ENCODE peak calls at places on chromosomes 2 and 18, in five cellular contexts. P is colonic mucosa, Q is AG04450, Y is RWPE2, G is mammary epithelial cell. K is an unnamed sample. For H3K27me3, the result is how much of the 10 kb centered on the place peaks cover.

GRCh38 chr18:70416496-70416895 is 127.7 kb downstream of the SOCS6 start:
- DNase-seq in P (no peak), Q (no peak), Y (no peak), G (no peak), K (no peak)

GRCh38 chr18:20971886-20972267 is 139.7 kb downstream of the ROCK1 start:
- DNase-seq in P (no peak), Q (no peak), Y (no peak), G (peak), K (no peak)

GRCh38 chr18:34959989-34960388 is 81.2 kb upstream of the MAPRE2 start:
- DNase-seq in P (no peak), Q (no peak), Y (no peak), G (no peak), K (no peak)

GRCh38 chr2:188607501-188607900 is 315.8 kb downstream of the GULP1 start:
- DNase-seq in P (no peak), Q (no peak), Y (no peak), G (no peak), K (no peak)

GRCh38 chr2:233031556-233032500 is 644 bp upstream of the NEU2 start:
- DNase-seq in P (no peak), Q (no peak), Y (no peak), G (no peak), K (no peak)

GRCh38 chr2:85669549-85669948 is 1.6 kb upstream of the SFTPB start:
- DNase-seq in P (no peak), Q (no peak), Y (no peak), G (no peak), K (no peak)

GRCh38 chr2:38465789-38466127 is 88.7 kb upstream of the ATL2 start:
- DNase-seq in P (peak), Q (no peak), Y (no peak), G (peak), K (peak)

GRCh38 chr2:74001781-74002514 is 17.2 kb downstream of the TET3 start:
- DNase-seq in P (no peak), Q (no peak), Y (peak), G (no peak), K (no peak)

GRCh38 chr2:241154915-241155314 is 4.6 kb downstream of the PPP1R7 start:
- DNase-seq in P (no peak), Q (no peak), Y (no peak), G (no peak), K (no peak)

GRCh38 chr18:56702946-56703345 is 51.8 kb downstream of the WDR7 start:
- DNase-seq in P (peak), Q (no peak), Y (no peak), G (peak), K (peak)

GRCh38 chr2:121253674-121254240 is 31.2 kb downstream of the TFCP2L1 start:
- DNase-seq in P (no peak), Q (no peak), Y (no peak), G (no peak), K (no peak)

GRCh38 chr2:79530443-79530842 is 17.6 kb downstream of the CTNNA2 start:
- DNase-seq in P (no peak), Q (no peak), Y (no peak), G (no peak), K (no peak)

GRCh38 chr2:157150747-157151146 is 106.8 kb upstream of the GALNT5 start:
- DNase-seq in P (no peak), Q (no peak), Y (no peak), G (no peak), K (no peak)

GRCh38 chr2:197992482-197993133 is 188.2 kb downstream of the PLCL1 start:
- DNase-seq in P (no peak), Q (no peak), Y (no peak), G (no peak), K (no peak)

GRCh38 chr2:60717691-60718090 is 38.4 kb upstream of the PAPOLG start:
- DNase-seq in P (no peak), Q (no peak), Y (no peak), G (peak), K (no peak)

GRCh38 chr2:3131636-3132326 is 245.8 kb downstream of the EIPR1 start:
- DNase-seq in P (no peak), Q (no peak), Y (no peak), G (no peak), K (no peak)

GRCh38 chr2:134408791-134409190 is 154.9 kb downstream of the MGAT5 start:
- DNase-seq in P (no peak), Q (no peak), Y (no peak), G (no peak), K (no peak)

GRCh38 chr2:131425191-131426021 is 50.5 kb upstream of the TUBA3D start:
- DNase-seq in P (no peak), Q (no peak), Y (no peak), G (no peak), K (no peak)

GRCh38 chr2:48377646-48378045 is 152.3 kb upstream of the STON1 start:
- DNase-seq in P (no peak), Q (no peak), Y (no peak), G (peak), K (no peak)

GRCh38 chr2:157194844-157195243 is 62.7 kb upstream of the GALNT5 start:
- DNase-seq in P (no peak), Q (no peak), Y (no peak), G (no peak), K (no peak)

GRCh38 chr2:186852508-186852907 is 3.5 kb upstream of the ZSWIM2 start:
- DNase-seq in P (no peak), Q (no peak), Y (no peak), G (no peak), K (no peak)

GRCh38 chr2:159381574-159381973 is 95.1 kb upstream of the WDSUB1 start:
- DNase-seq in P (peak), Q (no peak), Y (no peak), G (no peak), K (no peak)

GRCh38 chr2:47631306-47631705 is 151.6 kb upstream of the MSH6 start:
- DNase-seq in P (no peak), Q (no peak), Y (no peak), G (peak), K (no peak)

GRCh38 chr2:168920504-168921157 is 19.5 kb downstream of the G6PC2 start:
- DNase-seq in P (no peak), Q (peak), Y (no peak), G (no peak), K (no peak)

GRCh38 chr18:49178736-49179135 is 228.0 kb upstream of the SMAD7 start:
- DNase-seq in P (peak), Q (no peak), Y (no peak), G (no peak), K (no peak)

GRCh38 chr2:108786008-108786353 is 590 bp upstream of the CCDC138 start:
- DNase-seq in P (no peak), Q (no peak), Y (no peak), G (no peak), K (no peak)

GRCh38 chr18:47983946-47984345 is 53.5 kb upstream of the SMAD2 start:
- DNase-seq in P (no peak), Q (no peak), Y (no peak), G (no peak), K (no peak)

GRCh38 chr2:200469708-200470600 is 39.9 kb downstream of the KCTD18 start:
- DNase-seq in P (no peak), Q (no peak), Y (no peak), G (no peak), K (no peak)

GRCh38 chr2:191421950-191422349 is 176.7 kb downstream of the MYO1B start:
- DNase-seq in P (no peak), Q (no peak), Y (no peak), G (no peak), K (no peak)

GRCh38 chr2:160892204-160892603 is 268.0 kb upstream of the TANK start:
- DNase-seq in P (no peak), Q (no peak), Y (no peak), G (no peak), K (no peak)

GRCh38 chr2:42978887-42979415 is 186.6 kb upstream of the HAAO start:
- DNase-seq in P (no peak), Q (no peak), Y (peak), G (no peak), K (no peak)
- H3K27ac ChIP-seq in P (peak), Q (no peak), Y (no peak), G (no peak), K (no peak)

DNA sequence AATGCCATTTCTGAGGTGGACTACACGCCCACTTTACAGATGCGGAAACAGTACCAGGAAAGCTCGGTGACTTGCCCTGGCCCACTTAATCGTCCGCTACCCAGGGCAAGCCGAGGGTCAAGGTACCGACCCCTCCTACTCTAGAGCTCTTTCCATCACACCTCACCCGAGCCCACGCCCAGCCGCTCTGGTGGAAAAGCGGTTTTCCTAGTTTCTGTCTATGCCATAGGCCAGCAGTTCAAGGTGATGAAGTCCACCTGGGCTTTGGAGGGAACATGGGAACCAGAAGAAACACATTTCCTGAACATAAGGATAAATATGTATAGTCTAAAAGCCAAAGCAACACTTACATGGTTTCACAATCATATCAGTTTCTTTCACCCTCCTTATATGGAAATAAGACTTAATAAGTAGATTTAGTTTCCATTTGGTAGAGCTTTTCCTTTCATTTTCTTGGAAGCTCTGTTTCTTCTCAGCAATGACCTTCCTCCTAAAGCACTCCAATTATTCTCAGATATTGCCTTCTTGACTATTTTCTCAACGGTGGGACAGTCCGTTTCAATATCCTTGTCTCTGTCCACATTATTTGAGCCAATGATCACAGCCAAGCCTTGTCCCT is 589 bp downstream of the VWA3B start:
- DNase-seq in P (no peak), Q (no peak), Y (no peak), G (no peak), K (no peak)
- H3K27me3 ChIP-seq in P (under half), Q (under half), Y (under half), G (under half), K (under half)

DNA sequence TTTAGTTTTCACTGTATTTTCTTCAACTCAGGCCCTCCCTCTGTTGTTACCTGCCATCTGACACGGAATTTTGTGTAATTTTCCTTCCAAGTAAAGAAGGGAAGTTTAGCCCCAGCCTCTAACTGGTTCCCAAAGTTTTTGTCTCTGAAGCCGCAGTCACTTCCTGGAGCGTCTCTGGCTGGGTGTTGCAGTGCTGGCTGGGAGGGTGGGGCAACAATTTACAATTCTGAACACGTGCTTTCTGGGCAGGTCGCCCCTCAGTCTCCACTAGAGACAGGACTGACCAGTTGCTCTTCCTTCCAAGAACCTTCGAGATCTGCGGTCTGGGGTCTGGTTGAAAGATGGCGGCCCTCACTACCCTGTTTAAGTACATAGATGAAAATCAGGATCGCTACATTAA is 3.5 kb downstream of the CNDP2 start:
- DNase-seq in P (peak), Q (no peak), Y (no peak), G (peak), K (peak)
- H3K4me3 ChIP-seq in P (peak), Q (no peak), Y (peak), G (no peak), K (peak)

GRCh38 chr2:216109962-216110614 is 940 bp downstream of the XRCC5 start:
- DNase-seq in P (no peak), Q (peak), Y (no peak), G (peak), K (no peak)
- H3K27ac ChIP-seq in P (peak), Q (no peak), Y (peak), G (peak), K (peak)

GRCh38 chr2:176131617-176132396 is 2.3 kb downstream of the HOXD8 start:
- DNase-seq in P (no peak), Q (no peak), Y (no peak), G (no peak), K (no peak)
- H3K27me3 ChIP-seq in P (under half), Q (half or more), Y (under half), G (half or more), K (half or more)

GRCh38 chr2:105886680-105887079 is 142.0 kb downstream of the NCK2 start:
- DNase-seq in P (no peak), Q (no peak), Y (no peak), G (no peak), K (no peak)
- H3K4me3 ChIP-seq in P (no peak), Q (no peak), Y (no peak), G (no peak), K (no peak)

DNA sequence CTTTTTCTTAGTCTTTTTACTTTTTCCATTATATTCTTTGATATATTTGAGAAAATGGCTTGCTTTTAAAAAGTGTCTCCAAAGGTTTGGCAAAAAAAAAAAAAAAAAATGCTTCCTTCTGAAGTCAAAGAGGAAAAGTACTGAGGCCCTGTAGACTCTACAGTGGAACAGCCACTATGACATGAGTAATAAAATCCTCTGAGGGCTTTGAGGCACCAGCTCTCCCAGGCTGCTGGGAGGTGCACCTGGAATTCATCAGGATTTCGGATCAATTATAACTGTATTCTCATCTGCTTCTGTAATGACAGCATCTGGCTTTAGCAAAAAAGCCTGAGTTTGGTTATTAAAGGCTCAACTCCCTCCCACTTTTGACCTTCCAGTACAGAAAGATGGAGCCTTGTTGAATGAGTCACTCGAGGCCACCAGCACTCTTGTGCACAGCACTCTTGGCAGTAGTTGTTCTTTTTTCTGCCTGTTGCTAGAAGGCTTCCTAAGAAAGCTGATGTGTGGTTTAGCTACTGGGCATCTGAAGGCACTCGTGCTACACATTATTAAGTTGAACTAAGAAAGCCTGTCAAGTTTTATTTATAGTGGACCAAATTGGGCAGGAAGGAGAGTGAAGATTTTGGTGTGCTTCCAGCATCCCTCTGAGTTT is 131.3 kb downstream of the PRPF40A start:
- DNase-seq in P (no peak), Q (peak), Y (no peak), G (peak), K (no peak)
- H3K27ac ChIP-seq in P (no peak), Q (no peak), Y (no peak), G (no peak), K (no peak)

GRCh38 chr18:24586662-24587360 is 126.4 kb downstream of the HRH4 start:
- DNase-seq in P (no peak), Q (no peak), Y (no peak), G (peak), K (no peak)
- H3K27me3 ChIP-seq in P (under half), Q (under half), Y (under half), G (under half), K (under half)

GRCh38 chr18:10524507-10525425 is 1.1 kb upstream of the NAPG start:
- DNase-seq in P (no peak), Q (no peak), Y (no peak), G (peak), K (no peak)
- H3K4me3 ChIP-seq in P (peak), Q (no peak), Y (no peak), G (no peak), K (peak)